ENCODE peak calls at places on chromosomes 11 and 22, in nine cellular contexts. C is activated CD4-positive, alpha-beta memory T cell treated with anti-CD3 and anti-CD28 coated beads for 36 hours; O is SHP77 treated with DMSO at 0.1 percent for 48 hours; B is NCI-H1436; Q is ELR; I is activated T-cell treated with anti-CD3 and anti-CD28 coated beads for 4 hours; W is nephron progenitor cell; E is NCI-H460; T is posterior cingulate gyrus. Z is an unnamed sample.

GRCh38 chr11:62501432-62501891 is 45.1 kb downstream of the AHNAK start:
- DNase-seq in C (no peak), O (no peak), B (no peak), Q (no peak), I (no peak), W (peak; percentile 20), E (no peak), T (peak; percentile 98), Z (no peak)

GRCh38 chr11:79060534-79060933 is 380.3 kb downstream of the TENM4 start:
- DNase-seq in C (no peak), O (no peak), B (no peak), Q (no peak), I (no peak), W (no peak), E (no peak), T (no peak), Z (no peak)

GRCh38 chr11:40280161-40281054 is 1179.0 kb downstream of the LRRC4C start:
- DNase-seq in C (no peak), O (no peak), B (no peak), Q (no peak), I (no peak), W (no peak), E (no peak), T (peak; percentile 86), Z (no peak)

GRCh38 chr22:46830841-46831240 is 68.4 kb downstream of the TBC1D22A start:
- DNase-seq in C (no peak), O (no peak), B (no peak), Q (peak; percentile 72), I (no peak), W (no peak), E (no peak), T (peak; percentile 56), Z (no peak)

GRCh38 chr22:27480487-27480886 is 321.1 kb downstream of the MN1 start:
- DNase-seq in C (no peak), O (no peak), B (no peak), Q (no peak), I (no peak), W (peak; percentile 30), E (no peak), T (peak; percentile 91), Z (peak; percentile 28)

GRCh38 chr11:83220279-83220678 is 26.8 kb downstream of the ANKRD42 start:
- DNase-seq in C (no peak), O (no peak), B (no peak), Q (no peak), I (no peak), W (no peak), E (no peak), T (no peak), Z (no peak)

GRCh38 chr11:114199051-114199450 is 97.1 kb upstream of the NNMT start:
- DNase-seq in C (no peak), O (no peak), B (no peak), Q (no peak), I (no peak), W (no peak), E (no peak), T (no peak), Z (no peak)

GRCh38 chr11:103281301-103281700 is 172.1 kb downstream of the DYNC2H1 start:
- DNase-seq in C (no peak), O (no peak), B (no peak), Q (peak; percentile 58), I (no peak), W (no peak), E (no peak), T (no peak), Z (no peak)

GRCh38 chr11:128497057-128497957 is 90.1 kb downstream of the ETS1 start:
- DNase-seq in C (peak; percentile 67), O (peak; percentile 42), B (no peak), Q (peak; percentile 97), I (no peak), W (no peak), E (peak; percentile 71), T (no peak), Z (no peak)

GRCh38 chr11:78289547-78290292 is 101.0 kb downstream of the USP35 start:
- DNase-seq in C (no peak), O (no peak), B (no peak), Q (no peak), I (no peak), W (no peak), E (no peak), T (no peak), Z (no peak)

GRCh38 chr22:50706481-50707125 is 31.4 kb upstream of the ACR start:
- DNase-seq in C (no peak), O (no peak), B (no peak), Q (no peak), I (no peak), W (no peak), E (no peak), T (peak; percentile 52), Z (no peak)

GRCh38 chr11:22711212-22711770 is 44.9 kb downstream of the GAS2 start:
- DNase-seq in C (no peak), O (no peak), B (no peak), Q (no peak), I (no peak), W (no peak), E (no peak), T (peak; percentile 41), Z (no peak)

Z was measured in amygdala.